ENCODE peak calls at places on chromosomes 13 and 19, in nine cellular contexts. A, K, O, G, D, E, H, L and V are unnamed samples.

GRCh38 chr13:73996569-73996968 is 137.6 kb downstream of the KLF12 start:
- DNase-seq in L (no peak), K (no peak), D (no peak), H (no peak), A (no peak), O (no peak), E (no peak), G (no peak), V (no peak)

GRCh38 chr13:111122631-111123030 is 7.5 kb downstream of the ARHGEF7 start:
- DNase-seq in L (no peak), K (no peak), H (no peak), G (no peak), E (no peak), D (no peak), O (no peak), A (no peak), V (no peak)

GRCh38 chr13:24213932-24214331 is 53.4 kb downstream of the SPATA13 start:
- DNase-seq in L (no peak), G (no peak), E (no peak), H (no peak), K (no peak), O (no peak), D (no peak), A (no peak), V (no peak)

GRCh38 chr19:9531933-9532332 is 6.5 kb downstream of the ZNF426 start:
- DNase-seq in L (peak; percentile 14), E (no peak), G (no peak), K (peak; percentile 14), O (no peak), H (no peak), A (no peak), D (no peak), V (no peak)

GRCh38 chr13:26759156-26759906 is 1.3 kb downstream of the GPR12 start:
- DNase-seq in O (no peak), H (no peak), E (no peak), A (no peak), K (no peak), L (no peak), G (no peak), D (no peak), V (no peak)

GRCh38 chr19:39194832-39195542 is 1.8 kb upstream of the NCCRP1 start:
- DNase-seq in E (no peak), A (no peak), O (no peak), K (no peak), H (no peak), L (no peak), D (no peak), G (no peak), V (no peak)

GRCh38 chr13:73323615-73324014 is 264.8 kb downstream of the KLF5 start:
- DNase-seq in G (no peak), E (no peak), A (no peak), O (no peak), H (no peak), K (no peak), L (no peak), D (no peak), V (no peak)

GRCh38 chr13:27203854-27204253 is 32.2 kb upstream of the USP12 start:
- DNase-seq in H (no peak), O (no peak), A (no peak), E (peak; percentile 41), G (no peak), D (no peak), L (no peak), K (no peak), V (no peak)

GRCh38 chr19:6063576-6063961 is 46.7 kb downstream of the RFX2 start:
- DNase-seq in E (no peak), O (no peak), A (no peak), L (no peak), H (no peak), D (no peak), G (no peak), K (no peak), V (no peak)

GRCh38 chr13:41064493-41064892 is 3.2 kb downstream of the WBP4 start:
- DNase-seq in D (peak; percentile 32), G (no peak), L (no peak), A (no peak), K (no peak), E (peak; percentile 65), O (no peak), H (no peak), V (no peak)

GRCh38 chr19:50025794-50026549 is at the start of gene ZNF473:
- DNase-seq in L (peak; percentile 95), E (peak; percentile 97), D (peak; percentile 92), A (peak; percentile 90), G (peak; percentile 84), H (peak; percentile 79), K (peak; percentile 92), O (peak; percentile 89), V (peak; percentile 99)